ENCODE peak calls at places on chromosome 11, in six cellular contexts. One of them, this sample, is unnamed.

GRCh38 chr11:64810891-64811272 is 531 bp upstream of the MEN1 start:
- DNase-seq in GM12878: no peak
- DNase-seq in endothelial cell of umbilical vein: no peak
- DNase-seq in spleen: no peak
- DNase-seq in HCT116: no peak
- DNase-seq in transverse colon: peak; percentile 31
- DNase-seq in this sample: peak; percentile 38

GRCh38 chr11:62928011-62928410 is 6.8 kb upstream of the CHRM1 start:
- DNase-seq in transverse colon: no peak
- DNase-seq in GM12878: no peak
- DNase-seq in spleen: peak; percentile 16
- DNase-seq in endothelial cell of umbilical vein: no peak
- DNase-seq in HCT116: no peak
- DNase-seq in this sample: no peak

GRCh38 chr11:9680028-9680427 is 16.2 kb downstream of the SWAP70 start:
- DNase-seq in spleen: no peak
- DNase-seq in GM12878: no peak
- DNase-seq in endothelial cell of umbilical vein: no peak
- DNase-seq in HCT116: no peak
- DNase-seq in transverse colon: no peak
- DNase-seq in this sample: no peak

GRCh38 chr11:26949846-26950245 is 44.1 kb upstream of the FIBIN start:
- DNase-seq in spleen: no peak
- DNase-seq in GM12878: no peak
- DNase-seq in transverse colon: no peak
- DNase-seq in endothelial cell of umbilical vein: no peak
- DNase-seq in HCT116: no peak
- DNase-seq in this sample: no peak

GRCh38 chr11:43933226-43933607 is 9.2 kb upstream of the C11orf96 start:
- DNase-seq in endothelial cell of umbilical vein: no peak
- DNase-seq in spleen: no peak
- DNase-seq in transverse colon: no peak
- DNase-seq in HCT116: no peak
- DNase-seq in GM12878: no peak
- DNase-seq in this sample: no peak

GRCh38 chr11:117919326-117920275 is 9.6 kb downstream of the TMPRSS13 start:
- DNase-seq in spleen: peak; percentile 64
- DNase-seq in HCT116: no peak
- DNase-seq in GM12878: no peak
- DNase-seq in endothelial cell of umbilical vein: no peak
- DNase-seq in transverse colon: no peak
- DNase-seq in this sample: no peak

GRCh38 chr11:124934862-124935547 is 842 bp downstream of the HEPACAM start:
- DNase-seq in spleen: no peak
- DNase-seq in HCT116: no peak
- DNase-seq in transverse colon: no peak
- DNase-seq in endothelial cell of umbilical vein: peak; percentile 35
- DNase-seq in GM12878: no peak
- DNase-seq in this sample: no peak

GRCh38 chr11:84021291-84021690 is 735.1 kb upstream of the CCDC90B start:
- DNase-seq in endothelial cell of umbilical vein: no peak
- DNase-seq in transverse colon: no peak
- DNase-seq in spleen: no peak
- DNase-seq in HCT116: no peak
- DNase-seq in GM12878: no peak
- DNase-seq in this sample: no peak

GRCh38 chr11:29963796-29964195 is 53.0 kb downstream of the KCNA4 start:
- DNase-seq in HCT116: no peak
- DNase-seq in GM12878: no peak
- DNase-seq in endothelial cell of umbilical vein: no peak
- DNase-seq in spleen: no peak
- DNase-seq in transverse colon: no peak
- DNase-seq in this sample: no peak

GRCh38 chr11:66628061-66628603 is 10.4 kb upstream of the RBM4 start:
- DNase-seq in HCT116: no peak
- DNase-seq in GM12878: no peak
- DNase-seq in transverse colon: no peak
- DNase-seq in spleen: no peak
- DNase-seq in endothelial cell of umbilical vein: no peak
- DNase-seq in this sample: no peak
- TF ChIP-seq POLR2AphosphoS5 in HCT116: no peak
- TF ChIP-seq POLR2AphosphoS5 in GM12878: peak; percentile 57
- TF ChIP-seq POLR2AphosphoS5 in transverse colon: no peak
- TF ChIP-seq POLR2AphosphoS5 in spleen: no peak
- TF ChIP-seq POLR2AphosphoS5 in endothelial cell of umbilical vein: no peak
- TF ChIP-seq POLR2AphosphoS5 in this sample: no peak

GRCh38 chr11:22752908-22753310 is 76.7 kb downstream of the SVIP start:
- DNase-seq in GM12878: no peak
- DNase-seq in HCT116: no peak
- DNase-seq in spleen: no peak
- DNase-seq in endothelial cell of umbilical vein: no peak
- DNase-seq in transverse colon: no peak
- DNase-seq in this sample: no peak

GRCh38 chr11:22753401-22753800 is 76.2 kb downstream of the SVIP start:
- DNase-seq in transverse colon: no peak
- DNase-seq in spleen: no peak
- DNase-seq in endothelial cell of umbilical vein: no peak
- DNase-seq in HCT116: no peak
- DNase-seq in GM12878: no peak
- DNase-seq in this sample: no peak
- H3K27ac ChIP-seq in transverse colon: no peak overlapping the region
- H3K27ac ChIP-seq in spleen: no peak overlapping the region
- H3K27ac ChIP-seq in endothelial cell of umbilical vein: no peak overlapping the region
- H3K27ac ChIP-seq in HCT116: no peak overlapping the region
- H3K27ac ChIP-seq in GM12878: no peak overlapping the region
- H3K27ac ChIP-seq in this sample: no peak overlapping the region

GRCh38 chr11:11237433-11237832 is 115.6 kb downstream of the CSNK2A3 start:
- DNase-seq in GM12878: no peak
- DNase-seq in endothelial cell of umbilical vein: no peak
- DNase-seq in transverse colon: no peak
- DNase-seq in spleen: no peak
- DNase-seq in HCT116: no peak
- DNase-seq in this sample: no peak
- H3K27me3 ChIP-seq in GM12878: no peaks in the 10 kb centered on the region
- H3K27me3 ChIP-seq in endothelial cell of umbilical vein: no peaks in the 10 kb centered on the region
- H3K27me3 ChIP-seq in transverse colon: no peaks in the 10 kb centered on the region
- H3K27me3 ChIP-seq in spleen: no peaks in the 10 kb centered on the region
- H3K27me3 ChIP-seq in HCT116: peaks cover 6% of the 10 kb centered on the region
- H3K27me3 ChIP-seq in this sample: peaks cover 2% of the 10 kb centered on the region

DNA sequence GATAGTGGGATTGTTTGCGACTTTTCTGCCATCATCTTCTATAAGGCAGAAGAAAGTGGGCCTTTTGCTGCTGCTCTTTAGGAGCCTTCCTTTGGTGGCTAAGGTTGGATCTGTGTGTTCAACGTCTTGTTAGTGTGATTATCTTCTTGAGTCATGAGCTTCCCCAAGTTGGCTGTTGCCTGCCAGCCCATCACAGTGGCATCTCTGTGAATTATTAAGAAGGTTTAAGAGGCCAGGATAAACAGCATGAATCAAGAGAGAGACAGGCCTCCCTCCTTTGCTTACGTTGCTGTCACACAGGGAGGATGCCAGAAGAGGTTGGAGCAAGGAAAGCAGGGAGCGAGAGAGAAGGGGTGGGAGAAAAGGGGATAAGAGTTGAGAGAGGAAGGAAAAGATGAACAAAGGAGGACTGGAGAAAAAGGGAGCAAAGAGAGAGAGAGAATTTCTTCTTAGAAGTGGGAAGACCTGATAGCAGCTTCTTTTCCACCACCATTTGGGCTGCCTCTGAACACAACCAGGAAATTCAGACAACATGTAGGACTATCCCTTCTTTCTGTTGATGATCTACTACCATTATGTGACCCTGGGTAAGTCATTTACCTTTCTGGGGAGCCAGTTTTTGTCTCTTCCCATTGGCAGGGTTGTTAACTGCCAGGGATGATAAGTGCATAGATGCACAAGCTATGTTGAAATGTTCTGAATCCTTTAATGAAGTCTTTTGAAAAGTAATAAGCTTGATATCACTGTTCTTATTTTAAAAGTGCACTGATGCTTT is 126.5 kb downstream of the NAV2 start:
- DNase-seq in GM12878: no peak
- DNase-seq in transverse colon: no peak
- DNase-seq in spleen: no peak
- DNase-seq in endothelial cell of umbilical vein: no peak
- DNase-seq in HCT116: no peak
- DNase-seq in this sample: no peak
- TF ChIP-seq POLR2AphosphoS5 in GM12878: no peak
- TF ChIP-seq POLR2AphosphoS5 in transverse colon: no peak
- TF ChIP-seq POLR2AphosphoS5 in spleen: no peak
- TF ChIP-seq POLR2AphosphoS5 in endothelial cell of umbilical vein: no peak
- TF ChIP-seq POLR2AphosphoS5 in HCT116: no peak
- TF ChIP-seq POLR2AphosphoS5 in this sample: no peak

GRCh38 chr11:128482512-128483191 is 104.7 kb downstream of the ETS1 start:
- DNase-seq in transverse colon: no peak
- DNase-seq in spleen: no peak
- DNase-seq in GM12878: no peak
- DNase-seq in endothelial cell of umbilical vein: no peak
- DNase-seq in HCT116: no peak
- DNase-seq in this sample: no peak
- H3K27ac ChIP-seq in transverse colon: peak overlapping the region; percentile 67
- H3K27ac ChIP-seq in spleen: peak overlapping the region; percentile 85
- H3K27ac ChIP-seq in GM12878: peak overlapping the region; percentile 97
- H3K27ac ChIP-seq in endothelial cell of umbilical vein: peak overlapping the region; percentile 4
- H3K27ac ChIP-seq in HCT116: no peak overlapping the region
- H3K27ac ChIP-seq in this sample: no peak overlapping the region

GRCh38 chr11:45661417-45662055 is 3.9 kb downstream of the CHST1 start:
- DNase-seq in HCT116: no peak
- DNase-seq in GM12878: no peak
- DNase-seq in spleen: peak; percentile 30
- DNase-seq in endothelial cell of umbilical vein: no peak
- DNase-seq in transverse colon: no peak
- DNase-seq in this sample: no peak

GRCh38 chr11:45660717-45661416 is 4.6 kb downstream of the CHST1 start:
- DNase-seq in endothelial cell of umbilical vein: no peak
- DNase-seq in transverse colon: no peak
- DNase-seq in spleen: peak; percentile 29
- DNase-seq in GM12878: no peak
- DNase-seq in HCT116: no peak
- DNase-seq in this sample: no peak

GRCh38 chr11:45663486-45664375 is 1.7 kb downstream of the CHST1 start:
- DNase-seq in spleen: no peak
- DNase-seq in GM12878: no peak
- DNase-seq in HCT116: no peak
- DNase-seq in endothelial cell of umbilical vein: no peak
- DNase-seq in transverse colon: no peak
- DNase-seq in this sample: no peak

GRCh38 chr11:45662665-45663485 is 2.5 kb downstream of the CHST1 start:
- DNase-seq in transverse colon: no peak
- DNase-seq in spleen: peak; percentile 43
- DNase-seq in GM12878: no peak
- DNase-seq in endothelial cell of umbilical vein: peak; percentile 84
- DNase-seq in HCT116: no peak
- DNase-seq in this sample: no peak

GRCh38 chr11:45662096-45662664 is 3.2 kb downstream of the CHST1 start:
- DNase-seq in GM12878: no peak
- DNase-seq in HCT116: no peak
- DNase-seq in transverse colon: no peak
- DNase-seq in spleen: peak; percentile 58
- DNase-seq in endothelial cell of umbilical vein: no peak
- DNase-seq in this sample: no peak
- H3K27me3 ChIP-seq in GM12878: peaks cover 29% of the 10 kb centered on the region
- H3K27me3 ChIP-seq in HCT116: peaks cover 8% of the 10 kb centered on the region
- H3K27me3 ChIP-seq in transverse colon: peaks cover 92% of the 10 kb centered on the region
- H3K27me3 ChIP-seq in spleen: peaks cover 13% of the 10 kb centered on the region
- H3K27me3 ChIP-seq in endothelial cell of umbilical vein: peaks cover 7% of the 10 kb centered on the region
- H3K27me3 ChIP-seq in this sample: peaks cover 65% of the 10 kb centered on the region

GRCh38 chr11:130876100-130876499 is 40.2 kb downstream of the SNX19 start:
- DNase-seq in GM12878: no peak
- DNase-seq in HCT116: no peak
- DNase-seq in spleen: no peak
- DNase-seq in endothelial cell of umbilical vein: no peak
- DNase-seq in transverse colon: no peak
- DNase-seq in this sample: no peak
- TF ChIP-seq POLR2AphosphoS5 in GM12878: no peak
- TF ChIP-seq POLR2AphosphoS5 in HCT116: no peak
- TF ChIP-seq POLR2AphosphoS5 in spleen: no peak
- TF ChIP-seq POLR2AphosphoS5 in endothelial cell of umbilical vein: no peak
- TF ChIP-seq POLR2AphosphoS5 in transverse colon: no peak
- TF ChIP-seq POLR2AphosphoS5 in this sample: no peak

DNA sequence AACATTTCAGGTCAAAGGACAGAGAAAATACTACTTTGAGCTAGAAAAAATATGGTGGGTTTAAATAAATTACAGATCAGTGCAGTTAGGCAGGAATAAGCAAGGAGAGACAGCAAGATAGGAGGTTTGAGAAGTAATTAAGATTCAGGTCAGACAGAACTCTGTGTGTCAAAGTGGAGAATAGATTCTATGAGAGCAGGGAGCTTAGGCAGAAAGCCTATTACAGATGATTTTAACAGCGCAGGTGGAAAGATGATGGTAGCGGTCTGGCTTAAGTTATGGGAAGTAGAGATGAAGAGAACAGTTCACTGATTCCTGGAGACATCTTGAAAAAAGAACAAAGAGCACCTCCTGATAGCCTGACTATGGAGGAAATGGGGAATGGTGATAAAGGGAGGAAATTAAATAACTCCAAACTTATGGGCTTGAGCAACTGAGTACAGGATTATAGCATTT is 106.0 kb downstream of the APIP start:
- DNase-seq in endothelial cell of umbilical vein: no peak
- DNase-seq in transverse colon: no peak
- DNase-seq in HCT116: no peak
- DNase-seq in spleen: no peak
- DNase-seq in GM12878: no peak
- DNase-seq in this sample: no peak
- H3K27ac ChIP-seq in endothelial cell of umbilical vein: peak overlapping the region; percentile 80
- H3K27ac ChIP-seq in transverse colon: peak overlapping the region; percentile 65
- H3K27ac ChIP-seq in HCT116: no peak overlapping the region
- H3K27ac ChIP-seq in spleen: no peak overlapping the region
- H3K27ac ChIP-seq in GM12878: no peak overlapping the region
- H3K27ac ChIP-seq in this sample: no peak overlapping the region

DNA sequence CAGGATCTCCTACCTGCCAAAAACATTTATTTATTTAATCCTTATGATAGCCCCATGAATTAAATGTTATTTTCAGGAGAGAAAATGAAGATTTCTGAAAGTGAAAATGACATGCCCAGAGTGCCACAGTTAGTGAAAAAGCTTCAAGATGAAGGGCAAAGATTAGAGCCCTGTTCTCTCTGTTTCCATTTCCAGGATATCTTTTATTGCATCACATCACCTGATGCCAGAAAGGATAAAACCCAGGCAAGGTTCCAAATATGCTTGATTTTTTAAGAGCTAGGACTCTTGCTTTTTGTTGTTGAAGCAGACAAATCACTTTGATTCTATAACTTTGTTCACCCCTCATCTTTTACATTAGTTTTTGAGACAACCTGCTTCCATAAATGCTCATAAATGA is 29.4 kb upstream of the TBCEL start:
- DNase-seq in HCT116: no peak
- DNase-seq in transverse colon: no peak
- DNase-seq in spleen: no peak
- DNase-seq in endothelial cell of umbilical vein: no peak
- DNase-seq in GM12878: no peak
- DNase-seq in this sample: no peak
- H3K27me3 ChIP-seq in HCT116: peaks cover 64% of the 10 kb centered on the region
- H3K27me3 ChIP-seq in transverse colon: peaks cover 4% of the 10 kb centered on the region
- H3K27me3 ChIP-seq in spleen: no peaks in the 10 kb centered on the region
- H3K27me3 ChIP-seq in endothelial cell of umbilical vein: peaks cover 4% of the 10 kb centered on the region
- H3K27me3 ChIP-seq in GM12878: peaks cover under 1% of the 10 kb centered on the region
- H3K27me3 ChIP-seq in this sample: peaks cover 17% of the 10 kb centered on the region

GRCh38 chr11:75342966-75343870 is 8.2 kb downstream of the ARRB1 start:
- DNase-seq in HCT116: no peak
- DNase-seq in transverse colon: no peak
- DNase-seq in spleen: no peak
- DNase-seq in GM12878: no peak
- DNase-seq in endothelial cell of umbilical vein: peak; percentile 30
- DNase-seq in this sample: no peak
- TF ChIP-seq POLR2AphosphoS5 in HCT116: no peak
- TF ChIP-seq POLR2AphosphoS5 in transverse colon: no peak
- TF ChIP-seq POLR2AphosphoS5 in spleen: no peak
- TF ChIP-seq POLR2AphosphoS5 in GM12878: no peak
- TF ChIP-seq POLR2AphosphoS5 in endothelial cell of umbilical vein: no peak
- TF ChIP-seq POLR2AphosphoS5 in this sample: peak; percentile 42